ENCODE peak calls at places on chromosomes 11 and 22, in eight cellular contexts. F is heart right ventricle; M is cardiac muscle cell; P is IMR-90; U is aorta; A is CD8-positive, alpha-beta memory T cell; Q is CD8-positive, alpha-beta T cell; C is pancreas. X is an unnamed sample. For H3K36me3, the result is how much of the 10 kb centered on the place peaks cover.

GRCh38 chr11:42410251-42410956 is 901.4 kb upstream of the API5 start:
- DNase-seq in A (no peak), C (no peak), F (no peak), M (no peak), U (no peak), Q (no peak), P (no peak), X (no peak)

GRCh38 chr11:113305440-113306336 is 8.7 kb upstream of the TTC12 start:
- DNase-seq in P (peak), C (peak), F (peak), Q (peak), U (peak), M (peak), A (peak), X (peak)

GRCh38 chr11:63277345-63277943 is 34.0 kb upstream of the SLC22A25 start:
- DNase-seq in U (no peak), Q (no peak), M (peak), F (no peak), C (no peak), A (no peak), P (no peak), X (no peak)

GRCh38 chr11:30465192-30465591 is 121.0 kb downstream of the MPPED2 start:
- DNase-seq in F (no peak), U (no peak), P (no peak), C (no peak), Q (no peak), A (no peak), M (no peak), X (no peak)

GRCh38 chr11:105524286-105524685 is 85.6 kb upstream of the GRIA4 start:
- DNase-seq in F (no peak), M (peak), A (no peak), U (no peak), C (no peak), Q (no peak), P (no peak), X (no peak)

GRCh38 chr11:119592642-119593041 is 136.4 kb downstream of the NECTIN1 start:
- DNase-seq in C (no peak), U (peak), M (no peak), Q (no peak), A (no peak), F (no peak), P (no peak), X (no peak)

GRCh38 chr11:85945296-85945695 is 90.1 kb downstream of the CCDC83 start:
- DNase-seq in P (no peak), C (no peak), F (no peak), Q (no peak), U (no peak), A (no peak), M (no peak), X (no peak)

GRCh38 chr11:65891180-65892136 is 985 bp downstream of the CCDC85B start:
- DNase-seq in A (no peak), U (peak), Q (peak), M (peak), C (peak), P (no peak), F (peak), X (peak)

GRCh38 chr11:65431452-65432132 is 9.0 kb downstream of the NEAT1 start:
- DNase-seq in P (peak), C (no peak), M (no peak), Q (peak), A (peak), F (no peak), U (no peak), X (no peak)

GRCh38 chr22:23800297-23801237 is 13.8 kb downstream of the SMARCB1 start:
- DNase-seq in U (peak), Q (no peak), A (no peak), M (no peak), C (no peak), F (no peak), P (no peak), X (no peak)

GRCh38 chr11:33633251-33634003 is 67.2 kb downstream of the C11orf91 start:
- DNase-seq in P (peak), A (no peak), C (no peak), F (no peak), M (no peak), Q (no peak), U (no peak), X (peak)

GRCh38 chr11:121212696-121213567 is 79.6 kb upstream of the SC5D start:
- DNase-seq in F (no peak), P (no peak), Q (no peak), M (no peak), A (no peak), U (no peak), C (no peak), X (no peak)

GRCh38 chr11:103086461-103086860 is 5.5 kb downstream of the DCUN1D5 start:
- DNase-seq in M (no peak), P (peak), C (no peak), U (no peak), F (no peak), A (no peak), Q (no peak), X (no peak)

GRCh38 chr11:71446942-71447688 is 1.1 kb downstream of the DHCR7 start:
- DNase-seq in M (no peak), Q (no peak), P (peak), U (no peak), A (no peak), C (no peak), F (no peak), X (no peak)

GRCh38 chr11:44537679-44538078 is 27.8 kb upstream of the CD82 start:
- DNase-seq in F (no peak), P (no peak), C (no peak), A (no peak), U (no peak), Q (no peak), M (no peak), X (no peak)

GRCh38 chr11:60887531-60887930 is 18.9 kb downstream of the PRPF19 start:
- DNase-seq in A (peak), P (peak), Q (peak), F (no peak), C (no peak), M (peak), U (no peak), X (no peak)

GRCh38 chr22:49972163-49973017 is 11.8 kb downstream of the PIM3 start:
- DNase-seq in F (peak), C (peak), A (no peak), P (no peak), M (no peak), U (peak), Q (no peak), X (no peak)

GRCh38 chr11:79431535-79431934 is 9.3 kb downstream of the TENM4 start:
- DNase-seq in A (no peak), F (no peak), M (no peak), C (no peak), Q (no peak), P (peak), U (no peak), X (no peak)

GRCh38 chr22:31635638-31636306 is 26.2 kb downstream of the PISD start:
- DNase-seq in A (no peak), F (no peak), U (no peak), Q (no peak), P (no peak), M (no peak), C (no peak), X (no peak)

GRCh38 chr11:19577849-19578619 is 134.6 kb upstream of the NAV2 start:
- DNase-seq in Q (no peak), P (peak), M (peak), A (no peak), F (peak), U (peak), C (no peak), X (no peak)

GRCh38 chr11:26204110-26204509 is 127.8 kb upstream of the ANO3 start:
- DNase-seq in Q (no peak), U (no peak), M (no peak), P (no peak), A (no peak), F (no peak), C (no peak), X (no peak)

GRCh38 chr11:23353611-23354010 is 493.3 kb upstream of the CCDC179 start:
- DNase-seq in U (no peak), A (no peak), F (no peak), Q (no peak), P (peak), C (no peak), M (no peak), X (no peak)

GRCh38 chr11:96098511-96099241 is 174.8 kb upstream of the MTMR2 start:
- DNase-seq in Q (no peak), P (peak), M (no peak), C (no peak), U (no peak), A (no peak), F (no peak), X (no peak)

GRCh38 chr11:3130269-3131071 is 34.6 kb downstream of the OSBPL5 start:
- DNase-seq in C (peak), P (no peak), F (peak), Q (no peak), A (no peak), U (peak), M (no peak), X (no peak)

GRCh38 chr11:130606181-130606580 is 157.7 kb downstream of the ADAMTS15 start:
- DNase-seq in Q (no peak), A (no peak), C (no peak), F (no peak), U (no peak), P (no peak), M (no peak), X (no peak)

GRCh38 chr11:130478881-130479280 is 30.4 kb downstream of the ADAMTS15 start:
- DNase-seq in C (no peak), Q (no peak), A (no peak), M (no peak), F (no peak), P (peak), U (no peak), X (no peak)

GRCh38 chr22:26763633-26764295 is 106.4 kb downstream of the MIAT start:
- DNase-seq in M (no peak), Q (no peak), F (no peak), P (peak), A (no peak), C (no peak), U (no peak), X (peak)

GRCh38 chr22:19629331-19629719 is 85.0 kb upstream of the SEPTIN5 start:
- DNase-seq in U (no peak), F (no peak), A (no peak), C (no peak), P (no peak), Q (no peak), M (no peak), X (no peak)

GRCh38 chr11:7281083-7281482 is 29.4 kb downstream of the SYT9 start:
- DNase-seq in P (no peak), C (no peak), M (no peak), A (no peak), F (no peak), Q (no peak), U (no peak), X (no peak)

GRCh38 chr11:131906963-131907362 is 536.5 kb downstream of the NTM start:
- DNase-seq in M (no peak), P (no peak), Q (no peak), C (no peak), U (no peak), A (no peak), F (no peak), X (no peak)

GRCh38 chr22:50684986-50685385 is 12.4 kb downstream of the SHANK3 start:
- DNase-seq in F (no peak), A (no peak), C (no peak), P (peak), Q (no peak), U (peak), M (no peak), X (peak)

GRCh38 chr22:43944670-43945430 is 10.4 kb upstream of the SAMM50 start:
- DNase-seq in F (no peak), A (no peak), C (no peak), Q (no peak), U (no peak), M (no peak), P (no peak), X (no peak)

GRCh38 chr22:43945632-43946390 is 9.4 kb upstream of the SAMM50 start:
- DNase-seq in P (peak), F (peak), M (peak), U (peak), Q (peak), A (peak), C (no peak), X (peak)

GRCh38 chr22:43946391-43946680 is 8.9 kb upstream of the SAMM50 start:
- DNase-seq in Q (no peak), A (no peak), M (peak), P (no peak), F (no peak), C (no peak), U (no peak), X (no peak)

DNA sequence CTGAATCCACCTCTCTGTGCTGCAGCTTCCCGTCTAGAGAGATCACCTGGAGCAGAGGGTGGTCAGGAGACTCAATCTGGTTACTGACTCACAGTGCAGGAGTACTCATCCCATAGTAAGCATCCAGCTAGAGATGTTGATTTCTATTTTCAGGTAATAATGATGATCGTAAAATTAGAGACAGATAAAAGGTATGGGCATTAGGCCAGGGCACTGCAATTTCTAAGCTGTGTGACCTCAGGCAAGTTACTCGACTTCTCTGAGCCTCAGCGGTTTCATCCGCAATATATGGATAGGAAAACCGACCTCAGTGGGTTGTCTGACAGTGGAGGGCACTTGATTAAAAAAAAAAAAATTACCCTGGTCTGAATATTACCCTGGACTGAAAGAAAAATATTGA is 13.8 kb upstream of the SAMM50 start:
- DNase-seq in Q (no peak), P (no peak), M (no peak), A (no peak), U (no peak), F (no peak), C (no peak), X (no peak)
- H3K36me3 ChIP-seq in Q (under half), P (under half), M (under half), A (under half), U (under half), F (under half), C (under half), X (under half)

GRCh38 chr11:114309517-114309916 is 13.3 kb downstream of the NNMT start:
- DNase-seq in U (no peak), F (no peak), A (no peak), Q (no peak), M (no peak), C (no peak), P (no peak), X (no peak)

GRCh38 chr11:114304969-114305368 is 8.8 kb downstream of the NNMT start:
- DNase-seq in M (no peak), P (no peak), U (no peak), Q (no peak), F (no peak), A (no peak), C (no peak), X (no peak)

GRCh38 chr11:114308689-114309089 is 12.5 kb downstream of the NNMT start:
- DNase-seq in P (no peak), C (no peak), Q (no peak), A (no peak), F (no peak), M (no peak), U (peak), X (no peak)

GRCh38 chr11:114310095-114310494 is 13.9 kb downstream of the NNMT start:
- DNase-seq in M (no peak), Q (no peak), U (no peak), A (no peak), C (no peak), P (no peak), F (no peak), X (no peak)

GRCh38 chr11:114307524-114308203 is 11.5 kb downstream of the NNMT start:
- DNase-seq in A (no peak), U (peak), C (no peak), F (peak), P (peak), Q (no peak), M (no peak), X (peak)
- H3K27ac ChIP-seq in A (no peak), U (peak), C (no peak), F (peak), P (peak), Q (no peak), M (no peak), X (peak)

GRCh38 chr11:10627816-10628215 is 59.4 kb upstream of the LYVE1 start:
- DNase-seq in F (no peak), U (no peak), Q (no peak), A (no peak), M (no peak), C (no peak), P (no peak), X (no peak)
- H3K36me3 ChIP-seq in F (under half), U (under half), Q (under half), A (under half), M (under half), C (under half), P (half or more), X (under half)

GRCh38 chr11:58926251-58926650 is 13.0 kb upstream of the GLYATL1 start:
- DNase-seq in C (no peak), A (no peak), F (no peak), P (peak), Q (no peak), M (no peak), U (no peak), X (no peak)
- H3K27ac ChIP-seq in C (no peak), A (no peak), F (no peak), P (no peak), Q (no peak), M (no peak), U (no peak), X (no peak)

GRCh38 chr11:252666-253065 is 15.9 kb downstream of the PSMD13 start:
- DNase-seq in Q (no peak), C (no peak), M (no peak), U (no peak), F (no peak), A (no peak), P (no peak), X (no peak)

GRCh38 chr11:250274-250673 is 13.5 kb downstream of the PSMD13 start:
- DNase-seq in A (no peak), M (no peak), F (no peak), C (no peak), U (no peak), P (no peak), Q (no peak), X (no peak)

GRCh38 chr11:253160-253885 is 16.5 kb downstream of the PSMD13 start:
- DNase-seq in P (no peak), U (no peak), Q (no peak), C (no peak), A (no peak), M (no peak), F (no peak), X (no peak)

GRCh38 chr11:250740-251299 is 14.0 kb downstream of the PSMD13 start:
- DNase-seq in M (peak), F (peak), U (peak), Q (peak), P (peak), A (peak), C (no peak), X (no peak)

GRCh38 chr11:251550-251949 is 14.8 kb downstream of the PSMD13 start:
- DNase-seq in A (no peak), P (no peak), F (no peak), C (no peak), M (no peak), U (no peak), Q (no peak), X (no peak)
- H3K36me3 ChIP-seq in A (under half), P (under half), F (half or more), C (under half), M (under half), U (under half), Q (half or more), X (half or more)

DNA sequence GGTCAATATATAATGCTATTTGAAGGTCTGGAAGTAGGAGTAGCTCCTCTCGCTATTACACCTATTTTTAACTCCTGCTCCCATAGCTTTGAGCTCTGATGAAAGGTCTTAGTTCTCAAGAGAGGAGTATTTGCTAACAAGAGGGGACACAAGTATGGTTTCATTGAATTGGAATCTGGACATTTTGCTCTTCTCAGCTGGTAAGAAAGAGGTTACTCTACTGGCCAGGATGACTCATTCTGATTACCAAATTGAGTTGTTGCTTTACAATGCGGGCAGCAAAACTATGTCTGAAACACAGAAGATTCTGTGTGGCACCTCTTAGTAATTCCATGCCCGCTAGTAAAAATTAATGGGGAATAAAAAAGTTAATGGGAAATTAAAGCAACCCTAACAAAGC is 63.6 kb upstream of the EP300 start:
- DNase-seq in U (no peak), C (no peak), P (peak), F (no peak), M (no peak), A (no peak), Q (no peak), X (peak)
- H3K27ac ChIP-seq in U (no peak), C (no peak), P (no peak), F (no peak), M (peak), A (no peak), Q (no peak), X (peak)

DNA sequence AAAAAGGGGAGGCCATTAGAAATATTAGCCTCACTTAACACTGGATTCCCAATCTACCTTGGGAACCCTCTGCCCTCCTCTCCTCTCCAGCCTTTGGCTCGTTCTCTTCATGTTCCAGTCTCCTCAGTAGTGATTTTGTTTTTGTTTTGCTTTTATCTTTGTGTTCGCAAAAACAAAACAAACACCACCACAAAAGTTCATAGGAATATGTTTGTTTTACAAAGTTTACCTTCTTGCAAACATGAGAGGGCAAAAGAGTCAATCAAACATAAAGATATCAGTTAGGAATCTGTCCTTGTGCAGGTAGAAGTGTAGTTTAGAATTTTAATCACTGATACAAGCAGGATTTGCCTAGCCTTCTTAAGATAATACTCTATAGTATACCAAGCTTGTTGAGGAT is 179.7 kb upstream of the GUCY1A2 start:
- DNase-seq in P (no peak), M (no peak), Q (no peak), C (no peak), F (no peak), A (no peak), U (no peak), X (no peak)
- H3K36me3 ChIP-seq in P (under half), M (under half), Q (under half), C (under half), F (under half), A (under half), U (under half), X (under half)

GRCh38 chr11:123159146-123159857 is 35.7 kb downstream of the CLMP start:
- DNase-seq in U (peak), C (no peak), P (peak), F (no peak), M (no peak), A (no peak), Q (no peak), X (no peak)
- H3K27ac ChIP-seq in U (peak), C (no peak), P (peak), F (no peak), M (peak), A (no peak), Q (no peak), X (no peak)